ENCODE peak calls at places on chromosome 20, in eight cellular contexts. K, F, Z, T, C, E, L and N are unnamed samples.

GRCh38 chr20:2292711-2293110 is 3.1 kb upstream of the TGM3 start:
- DNase-seq in K (peak), F (no peak), Z (no peak), T (peak), C (no peak), E (no peak), L (no peak), N (no peak)

GRCh38 chr20:49166534-49167449 is 21.3 kb downstream of the STAU1 start:
- DNase-seq in K (no peak), F (no peak), Z (no peak), T (no peak), C (no peak), E (no peak), L (no peak), N (no peak)

GRCh38 chr20:19552896-19553180 is 205.2 kb upstream of the RIN2 start:
- DNase-seq in K (no peak), F (no peak), Z (no peak), T (no peak), C (no peak), E (no peak), L (no peak), N (no peak)

GRCh38 chr20:20752712-20753111 is 40.3 kb upstream of the RALGAPA2 start:
- DNase-seq in K (no peak), F (no peak), Z (no peak), T (peak), C (no peak), E (no peak), L (no peak), N (no peak)

GRCh38 chr20:4324611-4325238 is 309.4 kb upstream of the RNF24 start:
- DNase-seq in K (no peak), F (no peak), Z (no peak), T (no peak), C (no peak), E (no peak), L (no peak), N (no peak)

GRCh38 chr20:2168946-2169345 is 67.3 kb downstream of the STK35 start:
- DNase-seq in K (no peak), F (no peak), Z (no peak), T (no peak), C (no peak), E (no peak), L (no peak), N (no peak)

GRCh38 chr20:38870733-38871559 is 55.3 kb upstream of the FAM83D start:
- DNase-seq in K (no peak), F (no peak), Z (no peak), T (no peak), C (no peak), E (no peak), L (no peak), N (no peak)

GRCh38 chr20:58579069-58579818 is 64.0 kb upstream of the APCDD1L start:
- DNase-seq in K (no peak), F (no peak), Z (no peak), T (no peak), C (no peak), E (no peak), L (no peak), N (no peak)

GRCh38 chr20:34634392-34634791 is 42.5 kb downstream of the PIGU start:
- DNase-seq in K (no peak), F (no peak), Z (no peak), T (no peak), C (no peak), E (no peak), L (no peak), N (no peak)

DNA sequence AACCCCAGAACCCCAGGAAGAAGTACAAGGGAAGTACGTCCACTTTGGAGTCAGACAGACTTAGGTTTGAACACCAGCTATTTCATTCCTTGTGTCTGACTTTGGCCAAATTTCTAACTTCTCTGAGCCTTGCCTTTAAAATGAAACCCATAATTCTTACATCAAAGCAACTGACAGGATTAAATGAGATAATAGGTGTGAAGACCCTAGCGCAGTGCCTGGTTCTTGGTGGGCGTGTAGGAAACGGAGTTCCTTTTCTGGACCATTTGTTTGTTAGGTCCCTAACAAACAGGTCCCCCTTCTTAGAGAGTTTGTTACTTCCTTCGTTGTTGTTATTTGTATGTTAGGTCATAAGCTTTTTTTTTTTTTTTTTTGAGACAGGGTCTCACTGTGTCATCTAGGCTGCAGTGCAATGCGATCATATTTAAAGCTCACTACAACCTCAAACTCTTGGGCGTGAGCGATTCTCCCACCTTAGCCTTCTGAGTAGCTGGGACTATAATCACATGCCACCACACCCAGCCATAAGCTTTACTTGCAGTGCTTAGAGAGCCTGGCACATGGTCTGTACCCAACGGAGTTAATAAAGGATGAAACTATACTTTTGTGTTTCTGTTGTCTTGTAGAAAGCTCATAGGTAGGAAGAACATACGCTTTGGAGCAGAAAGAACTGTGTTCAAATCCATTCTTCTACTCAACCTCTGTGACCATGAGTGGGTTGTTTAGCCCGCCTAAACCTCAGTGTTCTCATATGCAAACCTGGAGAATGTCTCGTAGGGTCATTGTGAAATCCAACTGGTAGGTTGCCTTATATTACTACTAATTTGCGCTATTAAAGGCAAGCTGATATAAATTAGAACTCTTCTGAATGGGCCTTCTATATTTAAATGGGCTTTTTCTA is 21.8 kb upstream of the MROH8 start:
- DNase-seq in K (no peak), F (no peak), Z (no peak), T (no peak), C (no peak), E (no peak), L (no peak), N (no peak)
- H3K4me3 ChIP-seq in K (no peak), F (no peak), Z (no peak), T (no peak), C (no peak), E (no peak), L (no peak), N (no peak)

GRCh38 chr20:63625771-63626423 is 1.0 kb downstream of the GMEB2 start:
- DNase-seq in K (peak), F (no peak), Z (peak), T (no peak), C (no peak), E (no peak), L (no peak), N (no peak)

GRCh38 chr20:63627129-63627699 is 313 bp upstream of the GMEB2 start:
- DNase-seq in K (peak), F (peak), Z (peak), T (peak), C (peak), E (peak), L (peak), N (peak)

GRCh38 chr20:63626424-63627128 is at the start of gene GMEB2:
- DNase-seq in K (peak), F (peak), Z (peak), T (peak), C (no peak), E (peak), L (no peak), N (peak)

GRCh38 chr20:63627700-63628245 is 872 bp upstream of the GMEB2 start:
- DNase-seq in K (no peak), F (peak), Z (no peak), T (no peak), C (no peak), E (no peak), L (no peak), N (no peak)

GRCh38 chr20:63628246-63628975 is 1.5 kb upstream of the GMEB2 start:
- DNase-seq in K (peak), F (peak), Z (peak), T (peak), C (peak), E (peak), L (no peak), N (no peak)
- H3K27ac ChIP-seq in K (peak), F (no peak), Z (peak), T (peak), C (no peak), E (peak), L (no peak), N (peak)

GRCh38 chr20:9068232-9068781 is 580 bp upstream of the PLCB4 start:
- DNase-seq in K (peak), F (peak), Z (no peak), T (no peak), C (no peak), E (no peak), L (peak), N (peak)

GRCh38 chr20:9071976-9072726 is 3.3 kb downstream of the PLCB4 start:
- DNase-seq in K (no peak), F (no peak), Z (no peak), T (no peak), C (no peak), E (no peak), L (no peak), N (no peak)

GRCh38 chr20:9070304-9070703 is 1.4 kb downstream of the PLCB4 start:
- DNase-seq in K (no peak), F (no peak), Z (no peak), T (no peak), C (no peak), E (no peak), L (no peak), N (no peak)

GRCh38 chr20:9066196-9066595 is 2.7 kb upstream of the PLCB4 start:
- DNase-seq in K (no peak), F (no peak), Z (no peak), T (no peak), C (no peak), E (no peak), L (no peak), N (no peak)

GRCh38 chr20:9068896-9069663 is at the start of gene PLCB4:
- DNase-seq in K (no peak), F (peak), Z (peak), T (no peak), C (no peak), E (no peak), L (peak), N (peak)
- H3K4me3 ChIP-seq in K (peak), F (no peak), Z (peak), T (no peak), C (peak), E (no peak), L (peak), N (peak)

GRCh38 chr20:51738877-51739447 is 29.2 kb downstream of the ATP9A start:
- DNase-seq in K (no peak), F (no peak), Z (no peak), T (no peak), C (no peak), E (no peak), L (no peak), N (no peak)

GRCh38 chr20:51734876-51735499 is 33.2 kb downstream of the ATP9A start:
- DNase-seq in K (no peak), F (no peak), Z (no peak), T (no peak), C (no peak), E (no peak), L (no peak), N (no peak)

GRCh38 chr20:51736947-51737346 is 31.2 kb downstream of the ATP9A start:
- DNase-seq in K (no peak), F (no peak), Z (no peak), T (no peak), C (no peak), E (no peak), L (no peak), N (no peak)

GRCh38 chr20:51733070-51733469 is 35.1 kb downstream of the ATP9A start:
- DNase-seq in K (no peak), F (no peak), Z (no peak), T (no peak), C (no peak), E (no peak), L (no peak), N (no peak)

DNA sequence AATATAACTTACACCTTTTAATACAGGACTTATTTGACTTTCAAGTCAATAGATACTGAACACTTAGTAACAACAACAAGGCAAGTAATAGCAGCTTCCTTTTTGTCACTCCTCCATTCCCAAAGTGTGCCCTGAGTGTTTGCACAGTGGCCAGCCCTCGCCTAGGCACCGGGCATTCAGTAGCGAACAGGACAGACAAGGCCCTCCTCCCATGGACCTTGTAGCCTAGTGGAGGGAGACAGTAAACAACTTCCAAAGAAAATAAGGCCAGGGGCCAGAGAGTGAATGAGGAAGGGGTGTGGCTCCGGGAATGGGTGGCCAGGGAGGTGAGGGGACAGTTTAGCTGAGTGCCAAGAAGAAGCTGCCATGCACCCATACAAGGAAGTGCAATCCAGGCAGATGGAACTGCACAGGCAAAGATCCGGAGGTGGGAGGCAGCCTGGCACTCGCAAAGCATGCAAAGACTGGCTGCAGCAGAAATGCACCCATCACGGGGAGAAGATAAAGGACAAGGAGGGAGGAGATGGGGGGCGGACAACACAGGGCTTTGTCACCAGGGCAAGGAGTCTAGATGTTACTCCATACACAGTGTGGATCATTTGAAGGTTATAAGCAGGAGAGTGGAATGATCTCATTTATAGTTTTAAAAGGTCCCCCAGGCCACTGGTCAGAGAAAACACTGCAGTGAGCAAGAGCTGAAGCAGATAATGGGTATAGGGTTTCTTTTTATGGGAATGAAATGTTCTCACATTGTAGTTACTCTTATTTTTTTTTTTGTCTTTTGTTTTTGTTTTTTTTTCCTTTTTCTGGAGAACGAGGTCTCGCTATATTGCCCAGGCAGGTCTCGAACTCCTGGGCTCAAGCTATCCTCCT is 32.2 kb downstream of the ATP9A start:
- DNase-seq in K (no peak), F (no peak), Z (no peak), T (no peak), C (no peak), E (no peak), L (no peak), N (no peak)
- H3K27ac ChIP-seq in K (no peak), F (no peak), Z (no peak), T (no peak), C (no peak), E (no peak), L (no peak), N (no peak)

GRCh38 chr20:17504326-17504897 is 26.8 kb downstream of the BFSP1 start:
- DNase-seq in K (no peak), F (peak), Z (no peak), T (no peak), C (no peak), E (no peak), L (no peak), N (no peak)
- H3K4me3 ChIP-seq in K (peak), F (no peak), Z (peak), T (no peak), C (peak), E (peak), L (no peak), N (peak)

GRCh38 chr20:23358563-23358906 is 3.4 kb upstream of the GZF1 start:
- DNase-seq in K (no peak), F (no peak), Z (no peak), T (no peak), C (no peak), E (no peak), L (no peak), N (no peak)
- H3K27ac ChIP-seq in K (peak), F (no peak), Z (peak), T (peak), C (no peak), E (peak), L (no peak), N (peak)